ENCODE peak calls at places on chromosomes 1 and 21, in eight cellular contexts. B is ovary, A is foreskin keratinocyte, W is heart left ventricle, M is brain microvascular endothelial cell, V is body of pancreas, R is endodermal cell, O is kidney. I is an unnamed sample.

GRCh38 chr1:84224905-84225304 is 76.6 kb upstream of the SAMD13 start:
- DNase-seq in O (no peak), A (no peak), M (no peak), V (no peak), W (no peak), B (no peak), R (no peak), I (no peak)

GRCh38 chr21:15653710-15654109 is 76.1 kb upstream of the USP25 start:
- DNase-seq in B (no peak), O (no peak), W (no peak), A (no peak), M (no peak), V (no peak), R (no peak), I (no peak)

GRCh38 chr1:91830242-91831131 is 55.5 kb downstream of the TGFBR3 start:
- DNase-seq in R (no peak), V (peak), O (peak), W (peak), B (peak), A (no peak), M (peak), I (no peak)

GRCh38 chr1:223378754-223379153 is 14.5 kb upstream of the CCDC185 start:
- DNase-seq in O (no peak), W (no peak), B (no peak), A (no peak), R (no peak), M (no peak), V (no peak), I (no peak)

GRCh38 chr1:52348704-52349301 is 17.2 kb downstream of the CC2D1B start:
- DNase-seq in O (no peak), V (no peak), B (no peak), R (peak), A (peak), W (no peak), M (peak), I (peak)

GRCh38 chr1:22048351-22049192 is 3.9 kb upstream of the CDC42 start:
- DNase-seq in O (no peak), V (no peak), M (no peak), B (no peak), W (no peak), R (peak), A (peak), I (no peak)

GRCh38 chr1:7962636-7963377 is 1.3 kb downstream of the PARK7 start:
- DNase-seq in B (no peak), R (no peak), A (no peak), O (peak), W (no peak), V (no peak), M (no peak), I (no peak)

GRCh38 chr1:5954964-5955363 is 37.3 kb downstream of the NPHP4 start:
- DNase-seq in W (no peak), O (no peak), M (no peak), R (no peak), B (no peak), A (no peak), V (no peak), I (no peak)

GRCh38 chr1:167345386-167345733 is 124.7 kb downstream of the POU2F1 start:
- DNase-seq in R (no peak), O (no peak), V (no peak), W (no peak), M (no peak), A (no peak), B (no peak), I (no peak)

GRCh38 chr1:30911061-30911954 is 2.8 kb upstream of the SDC3 start:
- DNase-seq in A (peak), R (peak), M (peak), V (peak), O (peak), B (peak), W (peak), I (peak)

GRCh38 chr21:25573409-25574206 is 33.7 kb downstream of the MRPL39 start:
- DNase-seq in A (peak), W (no peak), V (no peak), M (peak), R (no peak), O (no peak), B (no peak), I (peak)

GRCh38 chr1:192160186-192160585 is 1.9 kb downstream of the RGS18 start:
- DNase-seq in R (no peak), A (no peak), B (no peak), V (no peak), O (no peak), M (no peak), W (no peak), I (no peak)

GRCh38 chr1:31434101-31434871 is 21.3 kb downstream of the SERINC2 start:
- DNase-seq in R (peak), B (no peak), O (no peak), V (no peak), A (peak), M (no peak), W (no peak), I (no peak)

GRCh38 chr21:36156815-36157670 is at the start of gene DOP1B:
- DNase-seq in B (no peak), W (peak), V (no peak), R (no peak), O (peak), M (no peak), A (no peak), I (no peak)

GRCh38 chr1:198605426-198605825 is 33.4 kb upstream of the PTPRC start:
- DNase-seq in W (no peak), V (no peak), A (no peak), O (no peak), B (no peak), M (no peak), R (no peak), I (no peak)

GRCh38 chr1:67264899-67265298 is 42.8 kb upstream of the IL12RB2 start:
- DNase-seq in A (no peak), B (no peak), R (no peak), V (no peak), W (no peak), O (no peak), M (no peak), I (no peak)

GRCh38 chr21:14883351-14883750 is 181.4 kb downstream of the NRIP1 start:
- DNase-seq in O (no peak), A (no peak), V (no peak), B (no peak), W (no peak), R (no peak), M (no peak), I (no peak)

GRCh38 chr1:244779410-244779809 is 56.0 kb upstream of the COX20 start:
- DNase-seq in M (no peak), O (no peak), B (no peak), A (peak), V (no peak), R (no peak), W (no peak), I (no peak)

GRCh38 chr21:43778469-43779335 is 2.6 kb upstream of the CSTB start:
- DNase-seq in O (no peak), W (no peak), M (no peak), V (no peak), B (no peak), R (no peak), A (no peak), I (no peak)

GRCh38 chr1:239263821-239264220 is 122.5 kb upstream of the CHRM3 start:
- DNase-seq in O (no peak), W (no peak), R (no peak), V (no peak), M (no peak), B (no peak), A (no peak), I (no peak)

GRCh38 chr1:185529673-185530072 is 204.5 kb upstream of the HMCN1 start:
- DNase-seq in A (no peak), M (no peak), W (no peak), R (no peak), O (no peak), B (no peak), V (no peak), I (no peak)

GRCh38 chr1:92211166-92211565 is 6.5 kb upstream of the C1orf146 start:
- DNase-seq in O (no peak), M (peak), W (no peak), B (no peak), R (no peak), A (peak), V (no peak), I (no peak)

GRCh38 chr21:46459356-46460112 is 843 bp downstream of the DIP2A start:
- DNase-seq in V (peak), R (peak), A (peak), B (peak), O (peak), W (peak), M (peak), I (peak)

GRCh38 chr1:227322376-227322775 is 4.1 kb upstream of the CDC42BPA start:
- DNase-seq in M (no peak), A (no peak), W (no peak), B (no peak), R (peak), O (no peak), V (no peak), I (no peak)

GRCh38 chr1:170204121-170204520 is 58.4 kb downstream of the NTMT2 start:
- DNase-seq in M (no peak), W (no peak), A (no peak), B (no peak), V (no peak), O (no peak), R (no peak), I (no peak)

GRCh38 chr1:205172729-205173366 is 38.7 kb downstream of the DSTYK start:
- DNase-seq in M (peak), V (no peak), B (no peak), W (no peak), O (no peak), A (peak), R (no peak), I (peak)

GRCh38 chr21:29691616-29692491 is 247.9 kb downstream of the GRIK1 start:
- DNase-seq in M (no peak), R (no peak), O (no peak), W (no peak), V (no peak), A (no peak), B (no peak), I (no peak)

GRCh38 chr1:159945483-159946241 is at the start of gene IGSF9:
- DNase-seq in O (peak), V (peak), W (peak), B (peak), M (peak), A (peak), R (peak), I (peak)

GRCh38 chr21:36613064-36613463 is 85.9 kb upstream of the SIM2 start:
- DNase-seq in R (no peak), O (no peak), V (no peak), W (no peak), B (no peak), M (peak), A (no peak), I (no peak)

GRCh38 chr1:109361649-109362048 is 36.1 kb downstream of the SORT1 start:
- DNase-seq in A (no peak), V (no peak), W (no peak), B (no peak), R (no peak), M (no peak), O (no peak), I (no peak)

GRCh38 chr1:15355968-15356621 is 53.6 kb upstream of the EFHD2 start:
- DNase-seq in B (no peak), V (no peak), R (no peak), O (no peak), W (no peak), M (peak), A (peak), I (peak)

GRCh38 chr1:234871710-234872262 is 256.9 kb downstream of the TOMM20 start:
- DNase-seq in R (peak), O (no peak), V (no peak), A (no peak), M (peak), B (no peak), W (no peak), I (no peak)

GRCh38 chr1:20474333-20474975 is 11.6 kb downstream of the CAMK2N1 start:
- DNase-seq in V (no peak), R (no peak), W (no peak), M (no peak), O (no peak), A (no peak), B (no peak), I (no peak)

GRCh38 chr1:20475002-20475401 is 11.0 kb downstream of the CAMK2N1 start:
- DNase-seq in R (no peak), M (no peak), V (no peak), A (no peak), O (no peak), W (no peak), B (no peak), I (no peak)

GRCh38 chr1:20477355-20478071 is 8.5 kb downstream of the CAMK2N1 start:
- DNase-seq in A (no peak), V (no peak), W (peak), R (no peak), B (peak), O (no peak), M (no peak), I (no peak)

GRCh38 chr1:20478072-20478660 is 7.8 kb downstream of the CAMK2N1 start:
- DNase-seq in R (no peak), V (no peak), M (no peak), W (no peak), B (no peak), O (no peak), A (no peak), I (no peak)

DNA sequence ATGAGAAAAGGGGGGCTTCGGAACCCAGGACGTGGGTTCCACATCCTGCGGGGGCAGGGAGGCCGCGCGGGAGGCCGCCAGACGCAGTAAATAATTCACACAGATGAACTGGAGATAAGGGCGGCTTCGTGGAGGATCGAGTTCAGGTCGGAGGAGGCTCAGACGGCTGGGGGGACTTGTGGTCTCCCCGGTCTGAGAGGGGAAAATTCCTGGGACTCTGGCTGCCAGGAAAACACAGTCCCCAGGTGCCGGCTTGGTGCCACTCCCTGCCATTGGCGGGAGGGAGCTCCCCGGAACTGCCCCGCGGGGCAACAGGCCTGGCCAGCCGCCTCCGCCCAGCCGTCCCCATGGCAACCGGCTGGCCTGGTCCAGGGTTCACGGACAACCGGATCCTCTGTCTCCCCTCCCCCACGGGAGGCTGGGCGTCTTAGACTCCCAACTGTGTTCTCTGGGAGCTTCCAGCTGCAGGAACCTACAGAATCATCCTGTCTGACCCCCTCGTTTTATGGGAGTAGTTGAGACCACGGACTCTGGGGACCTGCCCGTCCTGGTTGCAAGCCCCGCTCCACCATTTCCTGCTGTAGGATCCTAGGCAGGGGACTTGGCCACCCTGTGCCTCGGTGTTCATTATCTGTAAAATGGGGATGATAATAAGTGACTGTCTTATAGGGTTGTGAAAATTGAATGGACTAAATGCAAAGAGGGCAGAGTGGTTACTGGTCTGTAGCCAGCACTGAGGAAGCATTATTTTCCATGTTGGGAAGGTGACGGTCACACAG is 9.6 kb downstream of the CAMK2N1 start:
- DNase-seq in A (no peak), V (peak), O (peak), R (peak), M (no peak), W (peak), B (peak), I (no peak)
- H3K27ac ChIP-seq in A (no peak), V (no peak), O (peak), R (no peak), M (no peak), W (peak), B (no peak), I (peak)

GRCh38 chr1:155093938-155094621 is 15.4 kb downstream of the EFNA3 start:
- DNase-seq in W (peak), V (no peak), B (peak), R (peak), O (peak), M (no peak), A (peak), I (no peak)
- TF ChIP-seq CTCF in W (peak), V (no peak), B (peak), R (peak), O (peak), M (peak), A (peak), I (peak)

GRCh38 chr1:16458801-16459200 is 18.3 kb downstream of the NECAP2 start:
- DNase-seq in R (no peak), O (no peak), M (no peak), B (no peak), V (no peak), A (no peak), W (no peak), I (no peak)
- H3K27ac ChIP-seq in R (no peak), O (no peak), M (no peak), B (no peak), V (no peak), A (no peak), W (no peak), I (peak)

GRCh38 chr1:195733408-195733807 is 874.8 kb downstream of the KCNT2 start:
- DNase-seq in O (no peak), W (no peak), V (no peak), A (no peak), R (no peak), M (no peak), B (no peak), I (no peak)

GRCh38 chr1:195731385-195731784 is 876.9 kb downstream of the KCNT2 start:
- DNase-seq in O (no peak), V (no peak), M (no peak), W (no peak), R (no peak), A (no peak), B (no peak), I (no peak)

GRCh38 chr1:195738971-195739650 is 869.1 kb downstream of the KCNT2 start:
- DNase-seq in V (no peak), W (no peak), R (no peak), O (no peak), A (no peak), M (no peak), B (no peak), I (no peak)

GRCh38 chr1:195735140-195735539 is 873.1 kb downstream of the KCNT2 start:
- DNase-seq in V (no peak), O (no peak), W (no peak), R (no peak), M (no peak), B (no peak), A (no peak), I (no peak)

DNA sequence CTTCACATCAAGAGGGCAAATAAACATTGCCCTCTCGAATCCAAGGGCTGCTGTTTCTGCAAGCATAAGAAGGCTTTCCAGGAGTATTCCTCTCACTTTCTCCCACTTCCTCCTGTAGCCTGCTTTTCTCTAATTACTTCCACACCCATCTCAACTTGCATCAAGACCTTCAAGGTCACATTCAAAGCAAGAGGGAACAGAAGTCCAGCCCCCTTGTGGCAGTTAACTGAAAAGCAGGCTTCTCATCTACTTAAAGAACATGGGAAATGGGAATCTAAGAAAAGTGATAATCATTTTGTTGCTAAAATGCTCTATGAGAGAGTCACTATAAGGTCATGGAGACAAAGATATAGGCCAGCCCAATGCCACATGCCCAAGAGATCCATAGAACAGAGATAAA is 874.4 kb downstream of the KCNT2 start:
- DNase-seq in M (peak), V (no peak), R (peak), A (no peak), W (no peak), B (no peak), O (no peak), I (no peak)
- TF ChIP-seq CTCF in M (peak), V (no peak), R (peak), A (peak), W (no peak), B (no peak), O (peak), I (no peak)

GRCh38 chr1:12176298-12177118 is 9.7 kb downstream of the TNFRSF1B start:
- DNase-seq in O (no peak), W (no peak), A (no peak), V (no peak), R (no peak), M (no peak), B (no peak), I (no peak)
- H3K27ac ChIP-seq in O (no peak), W (peak), A (no peak), V (no peak), R (no peak), M (no peak), B (no peak), I (no peak)

I was measured in RWPE1.